ENCODE peak calls at places on chromosomes 11 and 22, in four cellular contexts. Y, T, D and I are unnamed samples.

GRCh38 chr22:49433717-49434611 is 393.7 kb downstream of the BRD1 start:
- DNase-seq in Y (no peak), T (peak; percentile 4), D (no peak), I (peak; percentile 16)

GRCh38 chr11:75635009-75635909 is 33.6 kb downstream of the MAP6 start:
- DNase-seq in Y (no peak), T (peak; percentile 78), D (no peak), I (no peak)

GRCh38 chr11:65539401-65540289 is 14.8 kb downstream of the SCYL1 start:
- DNase-seq in Y (no peak), T (peak; percentile 91), D (peak; percentile 91), I (peak; percentile 99)

GRCh38 chr11:114197799-114198500 is 98.2 kb upstream of the NNMT start:
- DNase-seq in Y (peak; percentile 5), T (peak; percentile 6), D (no peak), I (no peak)

GRCh38 chr11:124582565-124582964 is 12.8 kb downstream of the OR8A1 start:
- DNase-seq in Y (no peak), T (no peak), D (no peak), I (no peak)

GRCh38 chr22:48205790-48206189 is 1443.3 kb downstream of the TBC1D22A start:
- DNase-seq in Y (no peak), T (no peak), D (peak; percentile 27), I (no peak)

GRCh38 chr22:38415561-38416321 is 39.3 kb downstream of the KCNJ4 start:
- DNase-seq in Y (no peak), T (peak; percentile 37), D (peak; percentile 46), I (no peak)

GRCh38 chr11:13891911-13892310 is 70.6 kb upstream of the SPON1 start:
- DNase-seq in Y (peak; percentile 78), T (peak; percentile 95), D (no peak), I (no peak)

GRCh38 chr11:34180045-34180813 is 74.8 kb downstream of the NAT10 start:
- DNase-seq in Y (no peak), T (no peak), D (no peak), I (no peak)

GRCh38 chr11:45285289-45285828 is 782 bp downstream of the SYT13 start:
- DNase-seq in Y (no peak), T (peak; percentile 44), D (no peak), I (no peak)

GRCh38 chr22:49545606-49546005 is 282.1 kb downstream of the BRD1 start:
- DNase-seq in Y (no peak), T (no peak), D (peak; percentile 24), I (no peak)

GRCh38 chr11:2186669-2187266 is 15.2 kb upstream of the TH start:
- DNase-seq in Y (peak; percentile 45), T (peak; percentile 92), D (no peak), I (peak; percentile 71)

GRCh38 chr11:34514050-34514449 is 456 bp upstream of the ELF5 start:
- DNase-seq in Y (no peak), T (peak; percentile 25), D (no peak), I (no peak)

GRCh38 chr11:124841765-124842700 is 23.2 kb upstream of the ROBO3 start:
- DNase-seq in Y (no peak), T (no peak), D (no peak), I (peak; percentile 48)

GRCh38 chr11:110858556-110858921 is 146.3 kb upstream of the ARHGAP20 start:
- DNase-seq in Y (no peak), T (no peak), D (peak; percentile 48), I (no peak)

GRCh38 chr11:10305262-10305963 is 540 bp downstream of the ADM start:
- DNase-seq in Y (peak; percentile 33), T (peak; percentile 83), D (peak; percentile 68), I (no peak)

GRCh38 chr11:64760759-64761417 is 1.1 kb upstream of the PYGM start:
- DNase-seq in Y (no peak), T (no peak), D (peak; percentile 30), I (no peak)

GRCh38 chr11:2101171-2101675 is 38.0 kb downstream of the IGF2 start:
- DNase-seq in Y (no peak), T (no peak), D (no peak), I (no peak)

GRCh38 chr11:94975599-94975998 is 2.1 kb downstream of the KDM4D start:
- DNase-seq in Y (no peak), T (no peak), D (no peak), I (no peak)

GRCh38 chr11:62153087-62153395 is 29.2 kb downstream of the INCENP start:
- DNase-seq in Y (no peak), T (no peak), D (no peak), I (no peak)

GRCh38 chr11:103525069-103525468 is 415.8 kb downstream of the DYNC2H1 start:
- DNase-seq in Y (no peak), T (no peak), D (no peak), I (no peak)

GRCh38 chr11:108472681-108473080 is 5.4 kb upstream of the C11orf65 start:
- DNase-seq in Y (no peak), T (no peak), D (no peak), I (no peak)

GRCh38 chr22:20413217-20414058 is 19.5 kb downstream of the ZNF74 start:
- DNase-seq in Y (no peak), T (no peak), D (peak; percentile 4), I (no peak)

GRCh38 chr11:125062931-125063428 is at the start of gene SLC37A2:
- DNase-seq in Y (no peak), T (peak; percentile 72), D (peak; percentile 86), I (peak; percentile 70)

GRCh38 chr11:82494988-82495432 is 238.7 kb downstream of the FAM181B start:
- DNase-seq in Y (no peak), T (peak; percentile 87), D (no peak), I (peak; percentile 77)